ENCODE peak calls at places on chromosomes 16 and 17, in seven cellular contexts. D is colonic mucosa, T is choroid plexus epithelial cell, E is A673, C is mucosa of descending colon, L is thoracic aorta, U is GM12864. B is an unnamed sample.

GRCh38 chr16:4461250-4462085 is 13.0 kb downstream of the NMRAL1 start:
- DNase-seq in D (no peak), T (peak), E (peak), C (no peak), L (no peak), U (no peak), B (no peak)

GRCh38 chr16:71384073-71384724 is 25.7 kb downstream of the CALB2 start:
- DNase-seq in D (no peak), T (no peak), E (no peak), C (no peak), L (no peak), U (no peak), B (no peak)

GRCh38 chr17:2393184-2393953 is 7.5 kb downstream of the MNT start:
- DNase-seq in D (peak), T (peak), E (peak), C (peak), L (no peak), U (peak), B (peak)

GRCh38 chr17:1122681-1123396 is 56.9 kb downstream of the ABR start:
- DNase-seq in D (peak), T (peak), E (peak), C (peak), L (no peak), U (no peak), B (peak)

GRCh38 chr17:336110-337021 is 16.2 kb downstream of the RPH3AL start:
- DNase-seq in D (peak), T (no peak), E (peak), C (peak), L (no peak), U (no peak), B (no peak)

GRCh38 chr16:74778646-74779045 is 4.0 kb upstream of the FA2H start:
- DNase-seq in D (peak), T (no peak), E (no peak), C (peak), L (no peak), U (no peak), B (no peak)

GRCh38 chr17:1153795-1154546 is 25.8 kb downstream of the ABR start:
- DNase-seq in D (peak), T (peak), E (peak), C (peak), L (peak), U (no peak), B (no peak)

GRCh38 chr16:84266451-84266850 is 26.6 kb upstream of the KCNG4 start:
- DNase-seq in D (peak), T (peak), E (peak), C (no peak), L (no peak), U (peak), B (no peak)

GRCh38 chr17:48608494-48608834 is 2.4 kb downstream of the HOXB7 start:
- DNase-seq in D (no peak), T (no peak), E (no peak), C (no peak), L (no peak), U (no peak), B (no peak)

GRCh38 chr16:17544785-17545184 is 74.0 kb upstream of the XYLT1 start:
- DNase-seq in D (peak), T (no peak), E (no peak), C (no peak), L (no peak), U (no peak), B (no peak)

GRCh38 chr17:77619851-77620250 is 338.7 kb upstream of the TNRC6C start:
- DNase-seq in D (no peak), T (peak), E (no peak), C (no peak), L (no peak), U (no peak), B (no peak)

GRCh38 chr17:44355642-44356099 is 8.0 kb downstream of the FAM171A2 start:
- DNase-seq in D (no peak), T (no peak), E (no peak), C (no peak), L (no peak), U (no peak), B (no peak)

GRCh38 chr16:19879241-19879792 is 5.3 kb downstream of the GPRC5B start:
- DNase-seq in D (no peak), T (peak), E (no peak), C (peak), L (no peak), U (no peak), B (no peak)

GRCh38 chr16:75644240-75645012 is 3.0 kb downstream of the KARS1 start:
- DNase-seq in D (no peak), T (no peak), E (no peak), C (no peak), L (no peak), U (no peak), B (no peak)

GRCh38 chr16:70803354-70803753 is 2.4 kb upstream of the VAC14 start:
- DNase-seq in D (no peak), T (peak), E (no peak), C (no peak), L (no peak), U (no peak), B (no peak)

GRCh38 chr17:68197997-68198930 is 49.6 kb upstream of the AMZ2 start:
- DNase-seq in D (no peak), T (no peak), E (no peak), C (no peak), L (no peak), U (no peak), B (no peak)

GRCh38 chr17:3796110-3796821 is 4.7 kb downstream of the ITGAE start:
- DNase-seq in D (no peak), T (no peak), E (no peak), C (peak), L (no peak), U (peak), B (peak)

GRCh38 chr17:29622337-29623282 is at the start of gene CORO6:
- DNase-seq in D (peak), T (peak), E (peak), C (peak), L (no peak), U (no peak), B (peak)

GRCh38 chr17:49101054-49101534 is 31.5 kb upstream of the B4GALNT2 start:
- DNase-seq in D (no peak), T (peak), E (no peak), C (no peak), L (no peak), U (no peak), B (no peak)

GRCh38 chr16:11615756-11616447 is 29.2 kb upstream of the LITAF start:
- DNase-seq in D (no peak), T (no peak), E (no peak), C (no peak), L (no peak), U (no peak), B (no peak)

GRCh38 chr17:77491921-77492445 is 351.2 kb downstream of the SEC14L1 start:
- DNase-seq in D (no peak), T (no peak), E (no peak), C (no peak), L (no peak), U (peak), B (peak)

GRCh38 chr17:73069164-73069774 is 23.2 kb downstream of the SLC39A11 start:
- DNase-seq in D (no peak), T (no peak), E (no peak), C (no peak), L (no peak), U (no peak), B (no peak)

GRCh38 chr17:32699247-32699646 is 177.7 kb downstream of the MYO1D start:
- DNase-seq in D (no peak), T (no peak), E (no peak), C (no peak), L (no peak), U (no peak), B (no peak)

GRCh38 chr17:19386974-19387920 is at the start of gene MFAP4:
- DNase-seq in D (peak), T (peak), E (peak), C (no peak), L (no peak), U (no peak), B (no peak)

GRCh38 chr17:34853916-34854315 is 107.3 kb downstream of the CCT6B start:
- DNase-seq in D (no peak), T (no peak), E (no peak), C (no peak), L (no peak), U (no peak), B (no peak)

GRCh38 chr17:16817201-16817600 is 127.2 kb downstream of the CCDC144A start:
- DNase-seq in D (no peak), T (no peak), E (no peak), C (no peak), L (no peak), U (no peak), B (no peak)

GRCh38 chr17:43570518-43570928 is 24.4 kb upstream of the ETV4 start:
- DNase-seq in D (no peak), T (no peak), E (no peak), C (no peak), L (no peak), U (no peak), B (no peak)

GRCh38 chr17:77810536-77810935 is 148.0 kb upstream of the TNRC6C start:
- DNase-seq in D (no peak), T (peak), E (peak), C (no peak), L (no peak), U (no peak), B (no peak)

GRCh38 chr16:86761117-86761971 is 183.0 kb downstream of the FOXL1 start:
- DNase-seq in D (peak), T (peak), E (peak), C (no peak), L (peak), U (no peak), B (no peak)

GRCh38 chr17:40536731-40537171 is 28.5 kb downstream of the CCR7 start:
- DNase-seq in D (no peak), T (peak), E (no peak), C (no peak), L (no peak), U (no peak), B (no peak)

GRCh38 chr17:82003411-82004381 is 19.0 kb downstream of the CENPX start:
- DNase-seq in D (no peak), T (peak), E (peak), C (no peak), L (peak), U (no peak), B (no peak)

GRCh38 chr16:9159839-9160550 is 68.6 kb downstream of the HAPSTR1 start:
- DNase-seq in D (peak), T (peak), E (peak), C (no peak), L (no peak), U (no peak), B (no peak)

GRCh38 chr16:81786321-81786720 is 7.2 kb downstream of the PLCG2 start:
- DNase-seq in D (no peak), T (peak), E (no peak), C (no peak), L (no peak), U (no peak), B (no peak)

GRCh38 chr16:85573696-85574641 is 39.2 kb upstream of the GSE1 start:
- DNase-seq in D (no peak), T (peak), E (peak), C (no peak), L (peak), U (no peak), B (no peak)
- TF ChIP-seq CTCF in D (no peak), T (no peak), E (no peak), C (no peak), L (no peak), U (no peak), B (no peak)

GRCh38 chr16:2198283-2198682 is 1.9 kb upstream of the CASKIN1 start:
- DNase-seq in D (no peak), T (no peak), E (no peak), C (no peak), L (no peak), U (no peak), B (no peak)

GRCh38 chr16:2195316-2196161 is 866 bp downstream of the CASKIN1 start:
- DNase-seq in D (no peak), T (no peak), E (no peak), C (no peak), L (no peak), U (no peak), B (no peak)

GRCh38 chr16:2196162-2196980 is at the start of gene CASKIN1:
- DNase-seq in D (no peak), T (peak), E (peak), C (no peak), L (no peak), U (no peak), B (no peak)

GRCh38 chr16:2197765-2198164 is 1.4 kb upstream of the CASKIN1 start:
- DNase-seq in D (no peak), T (no peak), E (no peak), C (no peak), L (no peak), U (no peak), B (no peak)

GRCh38 chr16:2196981-2197511 is 641 bp upstream of the CASKIN1 start:
- DNase-seq in D (no peak), T (no peak), E (no peak), C (no peak), L (no peak), U (no peak), B (no peak)
- H3K4me3 ChIP-seq in D (no peak), T (no peak), E (peak), C (no peak), L (peak), U (no peak), B (no peak)

DNA sequence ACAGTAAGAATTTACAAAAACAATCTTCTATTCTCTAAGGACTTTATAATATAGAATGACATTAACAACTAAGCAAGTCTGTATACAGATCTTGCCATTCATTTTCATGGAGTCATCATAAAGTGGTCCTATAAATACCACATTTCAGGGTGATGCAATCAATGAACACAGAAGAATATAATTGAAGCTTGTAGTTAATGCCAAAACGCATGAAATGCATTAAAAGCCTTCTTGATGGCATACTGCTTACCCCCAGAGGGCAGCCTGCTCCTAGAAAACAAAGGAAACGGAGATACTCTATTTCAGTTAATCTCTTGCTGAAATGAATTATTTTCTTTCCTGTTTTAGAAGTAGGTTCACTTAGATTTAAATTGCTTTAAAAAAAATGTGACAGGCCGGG is 45.2 kb upstream of the STAC2 start:
- DNase-seq in D (no peak), T (peak), E (peak), C (no peak), L (no peak), U (no peak), B (peak)
- TF ChIP-seq CTCF in D (no peak), T (peak), E (peak), C (no peak), L (peak), U (peak), B (peak)

GRCh38 chr17:79219208-79219935 is 144.7 kb downstream of the ENGASE start:
- DNase-seq in D (no peak), T (no peak), E (no peak), C (peak), L (no peak), U (no peak), B (no peak)

GRCh38 chr17:79221597-79221996 is 147.0 kb downstream of the ENGASE start:
- DNase-seq in D (no peak), T (no peak), E (no peak), C (peak), L (no peak), U (no peak), B (no peak)

GRCh38 chr17:79218825-79219200 is 144.2 kb downstream of the ENGASE start:
- DNase-seq in D (no peak), T (no peak), E (no peak), C (peak), L (no peak), U (no peak), B (no peak)

GRCh38 chr17:79220715-79221291 is 146.2 kb downstream of the ENGASE start:
- DNase-seq in D (no peak), T (no peak), E (no peak), C (peak), L (no peak), U (no peak), B (no peak)

GRCh38 chr17:79220201-79220714 is 145.6 kb downstream of the ENGASE start:
- DNase-seq in D (no peak), T (no peak), E (no peak), C (peak), L (no peak), U (no peak), B (no peak)
- H3K4me3 ChIP-seq in D (no peak), T (no peak), E (no peak), C (no peak), L (peak), U (no peak), B (no peak)

GRCh38 chr17:80948091-80948960 is 43.3 kb upstream of the CHMP6 start:
- DNase-seq in D (no peak), T (no peak), E (no peak), C (peak), L (no peak), U (no peak), B (peak)

GRCh38 chr17:80950466-80951120 is 41.0 kb upstream of the CHMP6 start:
- DNase-seq in D (no peak), T (no peak), E (no peak), C (no peak), L (no peak), U (no peak), B (no peak)

GRCh38 chr17:80949451-80950421 is 41.9 kb upstream of the CHMP6 start:
- DNase-seq in D (no peak), T (no peak), E (no peak), C (no peak), L (no peak), U (no peak), B (no peak)

GRCh38 chr17:80947200-80947940 is 44.3 kb upstream of the CHMP6 start:
- DNase-seq in D (no peak), T (no peak), E (no peak), C (no peak), L (no peak), U (no peak), B (no peak)

DNA sequence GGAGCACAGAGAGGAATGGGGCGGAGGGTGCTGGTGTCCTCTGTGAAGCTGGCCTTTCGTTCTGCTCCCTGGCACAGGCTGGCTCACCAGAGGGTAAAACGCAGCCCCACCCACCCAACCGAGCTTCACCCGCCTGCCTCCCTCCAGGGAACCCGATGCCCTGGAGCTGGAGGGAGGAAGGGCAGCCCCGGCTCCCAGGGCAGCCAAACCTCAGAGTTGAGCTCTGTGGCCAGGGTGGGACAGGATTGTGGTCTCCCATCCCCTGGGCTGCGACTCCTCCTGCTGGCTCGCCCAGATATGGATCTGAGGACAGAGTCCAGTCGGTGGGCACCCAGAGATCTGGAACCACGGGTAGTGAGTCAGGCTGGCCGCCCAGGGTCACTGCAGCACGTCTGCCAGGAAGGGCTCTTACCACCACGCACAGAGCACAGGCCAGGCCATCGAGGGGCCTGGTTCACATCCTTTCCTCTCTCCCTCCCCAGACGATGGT is 42.6 kb upstream of the CHMP6 start:
- DNase-seq in D (no peak), T (no peak), E (no peak), C (no peak), L (no peak), U (no peak), B (no peak)
- TF ChIP-seq CTCF in D (no peak), T (peak), E (no peak), C (no peak), L (no peak), U (no peak), B (no peak)

B was measured in GM06990.